ENCODE peak calls at places on chromosomes 5 and 9, in six cellular contexts. A is ACHN, R is mammary epithelial cell, X is T-helper 2 cell, K is heart right ventricle, J is heart left ventricle. O is an unnamed sample.

GRCh38 chr9:128245293-128246151 is 30.3 kb downstream of the GOLGA2 start:
- DNase-seq in A (no peak), R (no peak), X (no peak), K (peak), J (peak), O (no peak)

GRCh38 chr5:174402224-174402812 is 322.1 kb upstream of the MSX2 start:
- DNase-seq in A (no peak), R (no peak), X (no peak), K (no peak), J (no peak), O (no peak)

GRCh38 chr5:120139039-120139438 is 325.1 kb upstream of the PRR16 start:
- DNase-seq in A (no peak), R (peak), X (no peak), K (no peak), J (no peak), O (peak)

GRCh38 chr9:33140406-33141360 is 26.5 kb downstream of the B4GALT1 start:
- DNase-seq in A (no peak), R (no peak), X (no peak), K (no peak), J (no peak), O (no peak)

GRCh38 chr5:138274189-138274853 is at the start of gene GFRA3:
- DNase-seq in A (no peak), R (no peak), X (no peak), K (no peak), J (no peak), O (no peak)

GRCh38 chr9:105243015-105243686 is 1.3 kb upstream of the SLC44A1 start:
- DNase-seq in A (no peak), R (peak), X (no peak), K (no peak), J (no peak), O (no peak)

GRCh38 chr9:14062449-14063187 is 251.3 kb downstream of the NFIB start:
- DNase-seq in A (no peak), R (peak), X (no peak), K (no peak), J (no peak), O (peak)

GRCh38 chr9:107348836-107349235 is 65.8 kb downstream of the RAD23B start:
- DNase-seq in A (no peak), R (no peak), X (no peak), K (no peak), J (no peak), O (no peak)

GRCh38 chr5:10914741-10915480 is 153.9 kb upstream of the DAP start:
- DNase-seq in A (no peak), R (no peak), X (no peak), K (no peak), J (no peak), O (no peak)

GRCh38 chr5:177429248-177430045 is 3.0 kb downstream of the GRK6 start:
- DNase-seq in A (no peak), R (no peak), X (peak), K (peak), J (peak), O (no peak)

GRCh38 chr5:73030531-73030930 is 74.7 kb downstream of the FCHO2 start:
- DNase-seq in A (no peak), R (peak), X (no peak), K (no peak), J (no peak), O (peak)

GRCh38 chr9:116196806-116197205 is 43.2 kb downstream of the PAPPA start:
- DNase-seq in A (no peak), R (no peak), X (no peak), K (no peak), J (no peak), O (no peak)

GRCh38 chr5:158589939-158590338 is 509.8 kb downstream of the EBF1 start:
- DNase-seq in A (no peak), R (no peak), X (no peak), K (no peak), J (no peak), O (no peak)

GRCh38 chr5:145129797-145130196 is 705.3 kb downstream of the PRELID2 start:
- DNase-seq in A (no peak), R (no peak), X (no peak), K (no peak), J (no peak), O (no peak)

GRCh38 chr5:77960305-77960704 is 184.2 kb upstream of the TBCA start:
- DNase-seq in A (no peak), R (no peak), X (no peak), K (no peak), J (no peak), O (no peak)

GRCh38 chr9:104899759-104900247 is 28.2 kb downstream of the ABCA1 start:
- DNase-seq in A (no peak), R (no peak), X (no peak), K (no peak), J (no peak), O (no peak)